ENCODE peak calls at places on chromosomes 4 and X, in eight cellular contexts. Q is mucosa of descending colon, G is AG09309, L is dorsolateral prefrontal cortex, P is astrocyte of the spinal cord, C is left ventricle myocardium inferior, X is GM23338, W is bronchial epithelial cell. K is an unnamed sample.

GRCh38 chrX:110001702-110002299 is 1.1 kb upstream of the TMEM164 start:
- DNase-seq in Q (no peak), G (no peak), L (no peak), P (no peak), C (no peak), X (no peak), W (no peak), K (no peak)

GRCh38 chrX:63258144-63258543 is 93.0 kb downstream of the SPIN4 start:
- DNase-seq in Q (no peak), G (no peak), L (no peak), P (no peak), C (no peak), X (no peak), W (no peak), K (no peak)

GRCh38 chr4:680565-680930 is 6.2 kb downstream of the MYL5 start:
- DNase-seq in Q (peak; percentile 78), G (no peak), L (no peak), P (no peak), C (no peak), X (peak; percentile 64), W (peak; percentile 13), K (no peak)

GRCh38 chr4:39353478-39354177 is 12.5 kb downstream of the RFC1 start:
- DNase-seq in Q (no peak), G (peak; percentile 5), L (no peak), P (peak; percentile 57), C (no peak), X (no peak), W (peak; percentile 72), K (peak; percentile 82)

GRCh38 chrX:13396887-13397286 is 77.0 kb upstream of the ATXN3L start:
- DNase-seq in Q (no peak), G (no peak), L (no peak), P (peak; percentile 38), C (no peak), X (no peak), W (peak; percentile 42), K (peak; percentile 49)

GRCh38 chrX:15202458-15203177 is 67.3 kb downstream of the ASB9 start:
- DNase-seq in Q (no peak), G (peak; percentile 20), L (no peak), P (peak; percentile 81), C (no peak), X (no peak), W (peak; percentile 0), K (no peak)

GRCh38 chr4:161336016-161336415 is 827.8 kb downstream of the FSTL5 start:
- DNase-seq in Q (no peak), G (no peak), L (no peak), P (peak; percentile 32), C (no peak), X (no peak), W (peak; percentile 59), K (no peak)

GRCh38 chrX:36986231-36986630 is 21.9 kb upstream of the FAM47C start:
- DNase-seq in Q (peak; percentile 33), G (no peak), L (no peak), P (no peak), C (no peak), X (no peak), W (no peak), K (no peak)

GRCh38 chr4:118811008-118811764 is 24.7 kb downstream of the SEC24D start:
- DNase-seq in Q (no peak), G (peak; percentile 69), L (no peak), P (peak; percentile 63), C (no peak), X (no peak), W (no peak), K (peak; percentile 79)

GRCh38 chr4:2843909-2844584 is 403 bp downstream of the ADD1 start:
- DNase-seq in Q (peak; percentile 77), G (no peak), L (peak; percentile 55), P (peak; percentile 36), C (peak; percentile 61), X (peak; percentile 61), W (no peak), K (peak; percentile 42)

GRCh38 chrX:127708155-127708554 is 344.0 kb downstream of the ACTRT1 start:
- DNase-seq in Q (no peak), G (no peak), L (no peak), P (peak; percentile 0), C (no peak), X (no peak), W (peak; percentile 29), K (no peak)

GRCh38 chrX:121036951-121037350 is 10.5 kb upstream of the GLUD2 start:
- DNase-seq in Q (no peak), G (no peak), L (no peak), P (no peak), C (no peak), X (no peak), W (peak; percentile 71), K (no peak)

GRCh38 chr4:117491531-117491930 is 406.2 kb upstream of the TRAM1L1 start:
- DNase-seq in Q (no peak), G (no peak), L (no peak), P (no peak), C (no peak), X (no peak), W (no peak), K (no peak)

GRCh38 chrX:11398139-11398538 is 104.9 kb downstream of the AMELX start:
- DNase-seq in Q (no peak), G (no peak), L (no peak), P (no peak), C (no peak), X (no peak), W (no peak), K (no peak)

GRCh38 chr4:108054025-108054424 is 64.3 kb downstream of the HADH start:
- DNase-seq in Q (no peak), G (no peak), L (no peak), P (no peak), C (no peak), X (no peak), W (no peak), K (no peak)

GRCh38 chrX:96372313-96373046 is 312.2 kb upstream of the DIAPH2 start:
- DNase-seq in Q (no peak), G (peak; percentile 43), L (no peak), P (peak; percentile 57), C (no peak), X (peak; percentile 67), W (peak; percentile 36), K (peak; percentile 77)

GRCh38 chr4:145909331-145909730 is 29.3 kb downstream of the ZNF827 start:
- DNase-seq in Q (peak; percentile 85), G (no peak), L (peak; percentile 49), P (no peak), C (peak; percentile 75), X (peak; percentile 91), W (peak; percentile 79), K (peak; percentile 59)

GRCh38 chr4:126354784-126355183 is 1040.0 kb downstream of the FAT4 start:
- DNase-seq in Q (no peak), G (no peak), L (no peak), P (no peak), C (no peak), X (no peak), W (peak; percentile 87), K (no peak)

GRCh38 chr4:184168406-184169019 is 49.2 kb downstream of the ENPP6 start:
- DNase-seq in Q (peak; percentile 66), G (peak; percentile 8), L (peak; percentile 76), P (peak; percentile 66), C (peak; percentile 76), X (peak; percentile 86), W (peak; percentile 33), K (peak; percentile 76)

GRCh38 chrX:152895724-152896420 is 2.0 kb upstream of the ZNF185 start:
- DNase-seq in Q (peak; percentile 78), G (no peak), L (no peak), P (no peak), C (no peak), X (no peak), W (peak; percentile 82), K (no peak)

GRCh38 chrX:152892499-152892898 is 5.4 kb upstream of the ZNF185 start:
- DNase-seq in Q (no peak), G (no peak), L (no peak), P (no peak), C (no peak), X (no peak), W (no peak), K (no peak)

GRCh38 chrX:152893631-152894610 is 3.9 kb upstream of the ZNF185 start:
- DNase-seq in Q (no peak), G (no peak), L (no peak), P (no peak), C (no peak), X (no peak), W (peak; percentile 66), K (no peak)

GRCh38 chrX:152895121-152895520 is 2.7 kb upstream of the ZNF185 start:
- DNase-seq in Q (no peak), G (no peak), L (no peak), P (no peak), C (no peak), X (no peak), W (no peak), K (no peak)

GRCh38 chrX:152892999-152893605 is 4.8 kb upstream of the ZNF185 start:
- DNase-seq in Q (no peak), G (no peak), L (no peak), P (no peak), C (no peak), X (peak; percentile 37), W (no peak), K (no peak)
- TF ChIP-seq CTCF in Q (no peak), G (no peak), L (no peak), P (no peak), C (no peak), X (no peak), W (no peak), K (no peak)

DNA sequence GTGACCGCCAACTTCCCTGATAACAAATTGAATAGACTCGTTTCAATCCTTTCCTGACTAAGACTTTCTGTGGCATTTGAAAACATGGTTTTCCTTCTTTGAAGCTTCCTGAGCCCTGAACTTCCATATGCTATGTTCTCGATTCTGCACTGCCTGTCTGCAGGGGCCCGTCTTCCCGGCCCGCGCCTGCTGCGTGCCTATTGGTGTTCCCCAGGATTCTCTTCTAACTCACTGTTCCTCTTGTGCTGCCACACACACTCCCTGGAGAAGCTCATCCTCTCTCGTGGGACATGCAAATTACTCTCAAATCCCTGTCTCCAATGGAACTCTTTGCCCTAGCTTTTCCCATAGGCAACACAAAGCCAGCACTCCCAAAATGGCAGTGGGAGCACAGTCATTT is 262.9 kb upstream of the GATB start:
- DNase-seq in Q (no peak), G (no peak), L (peak; percentile 39), P (no peak), C (no peak), X (no peak), W (no peak), K (no peak)
- H3K4me3 ChIP-seq in Q (no peak overlapping the region), G (no peak overlapping the region), L (no peak overlapping the region), P (no peak overlapping the region), C (no peak overlapping the region), X (no peak overlapping the region), W (no peak overlapping the region), K (no peak overlapping the region)

DNA sequence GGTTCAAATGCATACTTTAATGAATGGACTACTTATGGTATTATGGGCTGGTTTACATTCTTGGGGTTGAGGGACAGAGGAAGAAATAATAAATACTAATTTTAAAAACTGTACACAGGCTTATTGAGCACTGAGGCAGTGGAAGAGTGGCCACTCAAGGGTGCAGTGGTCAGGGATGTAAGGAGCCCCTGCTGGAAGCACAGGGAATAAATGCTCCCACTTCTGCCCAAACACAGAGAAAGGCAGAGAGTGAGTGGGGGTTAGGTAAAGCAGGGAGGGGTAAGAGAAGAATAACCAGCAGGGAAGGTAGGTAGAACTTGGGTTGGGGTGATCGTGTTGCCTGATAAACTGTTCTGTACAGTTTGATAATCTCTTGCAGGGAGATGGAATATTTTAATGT is 60.0 kb downstream of the GAB1 start:
- DNase-seq in Q (no peak), G (no peak), L (no peak), P (no peak), C (no peak), X (peak; percentile 32), W (no peak), K (no peak)
- TF ChIP-seq CTCF in Q (no peak), G (no peak), L (no peak), P (no peak), C (no peak), X (peak; percentile 42), W (no peak), K (peak; percentile 33)

GRCh38 chr4:41873380-41874295 is 61.6 kb upstream of the TMEM33 start:
- DNase-seq in Q (no peak), G (no peak), L (no peak), P (no peak), C (no peak), X (peak; percentile 71), W (no peak), K (no peak)
- H3K4me3 ChIP-seq in Q (no peak overlapping the region), G (no peak overlapping the region), L (no peak overlapping the region), P (no peak overlapping the region), C (peak overlapping the region; percentile 28), X (peak overlapping the region; percentile 49), W (no peak overlapping the region), K (no peak overlapping the region)